ENCODE peak calls at places on chromosomes 16 and 17, in eight cellular contexts. G, S, P, E, D, H, J and R are unnamed samples.

GRCh38 chr17:48586355-48586924 is 3.6 kb downstream of the HOXB3 start:
- DNase-seq in E (peak; percentile 55), D (no peak), P (no peak), J (peak; percentile 73), S (no peak), G (no peak), H (peak; percentile 35), R (no peak)

GRCh38 chr16:87851601-87852000 is 17.7 kb downstream of the SLC7A5 start:
- DNase-seq in P (no peak), E (no peak), J (no peak), G (no peak), S (no peak), D (no peak), H (no peak), R (no peak)

GRCh38 chr17:2709173-2709661 is 2.3 kb downstream of the CLUH start:
- DNase-seq in H (peak; percentile 44), E (peak; percentile 22), D (no peak), P (no peak), J (peak; percentile 23), G (no peak), S (no peak), R (peak; percentile 73)

GRCh38 chr17:49993423-49994037 is 1.5 kb downstream of the DLX3 start:
- DNase-seq in H (peak; percentile 35), D (no peak), G (no peak), E (peak; percentile 56), P (no peak), S (no peak), J (peak; percentile 55), R (no peak)

GRCh38 chr16:800834-801488 is 427 bp upstream of the GNG13 start:
- DNase-seq in D (no peak), G (no peak), S (no peak), E (no peak), P (no peak), H (no peak), J (no peak), R (no peak)

GRCh38 chr16:57611184-57611583 is 17.2 kb upstream of the ADGRG1 start:
- DNase-seq in J (no peak), P (no peak), S (no peak), G (no peak), E (no peak), H (no peak), D (no peak), R (peak; percentile 57)

GRCh38 chr16:28901862-28902261 is 23.2 kb downstream of the RABEP2 start:
- DNase-seq in J (peak; percentile 33), D (no peak), G (no peak), S (no peak), E (no peak), P (no peak), H (no peak), R (no peak)

GRCh38 chr17:32426894-32427293 is 17.4 kb upstream of the PSMD11 start:
- DNase-seq in G (no peak), P (no peak), J (no peak), D (no peak), E (no peak), H (no peak), S (no peak), R (no peak)

GRCh38 chr16:14958970-14959369 is 15.9 kb upstream of the PDXDC1 start:
- DNase-seq in H (no peak), S (no peak), P (no peak), D (no peak), E (no peak), J (no peak), G (no peak), R (no peak)

GRCh38 chr17:49337900-49338299 is 24.1 kb downstream of the ZNF652 start:
- DNase-seq in J (peak; percentile 55), S (no peak), H (peak; percentile 80), D (no peak), E (no peak), P (peak; percentile 29), G (no peak), R (peak; percentile 75)

GRCh38 chr17:69578385-69578936 is 164.0 kb downstream of the MAP2K6 start:
- DNase-seq in S (no peak), E (no peak), G (no peak), D (no peak), J (no peak), H (no peak), P (no peak), R (no peak)